ENCODE peak calls at places on chromosome 6, in eight cellular contexts. One of them, this sample, is unnamed.
A peak's percentile ranks its signal among the peaks of the same experiment; 100 is the strongest.

GRCh38 chr6:31908791-31909190 is 6.9 kb upstream of the ZBTB12 start:
- DNase-seq in PC-9: no peak
- DNase-seq in left ventricle myocardium inferior: no peak
- DNase-seq in dorsolateral prefrontal cortex: no peak
- DNase-seq in body of pancreas: no peak
- DNase-seq in foreskin fibroblast: peak; percentile 25
- DNase-seq in fibroblast of pulmonary artery: peak; percentile 50
- DNase-seq in astrocyte of the spinal cord: peak; percentile 54
- DNase-seq in this sample: no peak

GRCh38 chr6:136437246-136437645 is 113.0 kb downstream of the MAP7 start:
- DNase-seq in PC-9: no peak
- DNase-seq in left ventricle myocardium inferior: no peak
- DNase-seq in dorsolateral prefrontal cortex: no peak
- DNase-seq in body of pancreas: no peak
- DNase-seq in foreskin fibroblast: no peak
- DNase-seq in fibroblast of pulmonary artery: no peak
- DNase-seq in astrocyte of the spinal cord: no peak
- DNase-seq in this sample: no peak

GRCh38 chr6:129489215-129489765 is 220.7 kb downstream of the ARHGAP18 start:
- DNase-seq in PC-9: no peak
- DNase-seq in left ventricle myocardium inferior: no peak
- DNase-seq in dorsolateral prefrontal cortex: no peak
- DNase-seq in body of pancreas: no peak
- DNase-seq in foreskin fibroblast: no peak
- DNase-seq in fibroblast of pulmonary artery: no peak
- DNase-seq in astrocyte of the spinal cord: no peak
- DNase-seq in this sample: no peak

GRCh38 chr6:82298012-82298411 is 50.5 kb upstream of the IBTK start:
- DNase-seq in PC-9: peak; percentile 25
- DNase-seq in left ventricle myocardium inferior: no peak
- DNase-seq in dorsolateral prefrontal cortex: no peak
- DNase-seq in body of pancreas: no peak
- DNase-seq in foreskin fibroblast: peak; percentile 42
- DNase-seq in fibroblast of pulmonary artery: peak; percentile 6
- DNase-seq in astrocyte of the spinal cord: peak; percentile 39
- DNase-seq in this sample: no peak

GRCh38 chr6:49636368-49637332 is at the start of gene RHAG:
- DNase-seq in PC-9: no peak
- DNase-seq in left ventricle myocardium inferior: no peak
- DNase-seq in dorsolateral prefrontal cortex: no peak
- DNase-seq in body of pancreas: no peak
- DNase-seq in foreskin fibroblast: no peak
- DNase-seq in fibroblast of pulmonary artery: no peak
- DNase-seq in astrocyte of the spinal cord: no peak
- DNase-seq in this sample: no peak

GRCh38 chr6:8193541-8193940 is 91.2 kb upstream of the EEF1E1 start:
- DNase-seq in PC-9: no peak
- DNase-seq in left ventricle myocardium inferior: no peak
- DNase-seq in dorsolateral prefrontal cortex: no peak
- DNase-seq in body of pancreas: no peak
- DNase-seq in foreskin fibroblast: no peak
- DNase-seq in fibroblast of pulmonary artery: no peak
- DNase-seq in astrocyte of the spinal cord: no peak
- DNase-seq in this sample: no peak

GRCh38 chr6:147055821-147056392 is 148.3 kb upstream of the STXBP5 start:
- DNase-seq in PC-9: no peak
- DNase-seq in left ventricle myocardium inferior: no peak
- DNase-seq in dorsolateral prefrontal cortex: no peak
- DNase-seq in body of pancreas: peak; percentile 16
- DNase-seq in foreskin fibroblast: no peak
- DNase-seq in fibroblast of pulmonary artery: no peak
- DNase-seq in astrocyte of the spinal cord: no peak
- DNase-seq in this sample: no peak

GRCh38 chr6:89311853-89312531 is 3.1 kb downstream of the GABRR2 start:
- DNase-seq in PC-9: peak; percentile 31
- DNase-seq in left ventricle myocardium inferior: peak; percentile 54
- DNase-seq in dorsolateral prefrontal cortex: peak; percentile 66
- DNase-seq in body of pancreas: peak; percentile 57
- DNase-seq in foreskin fibroblast: peak; percentile 83
- DNase-seq in fibroblast of pulmonary artery: peak; percentile 90
- DNase-seq in astrocyte of the spinal cord: peak; percentile 81
- DNase-seq in this sample: no peak

GRCh38 chr6:31691564-31692108 is 10.8 kb upstream of the LY6G5C start:
- DNase-seq in PC-9: no peak
- DNase-seq in left ventricle myocardium inferior: no peak
- DNase-seq in dorsolateral prefrontal cortex: no peak
- DNase-seq in body of pancreas: no peak
- DNase-seq in foreskin fibroblast: no peak
- DNase-seq in fibroblast of pulmonary artery: no peak
- DNase-seq in astrocyte of the spinal cord: no peak
- DNase-seq in this sample: no peak

GRCh38 chr6:104218132-104218531 is 641.6 kb downstream of the HACE1 start:
- DNase-seq in PC-9: no peak
- DNase-seq in left ventricle myocardium inferior: no peak
- DNase-seq in dorsolateral prefrontal cortex: no peak
- DNase-seq in body of pancreas: no peak
- DNase-seq in foreskin fibroblast: no peak
- DNase-seq in fibroblast of pulmonary artery: peak; percentile 39
- DNase-seq in astrocyte of the spinal cord: peak; percentile 19
- DNase-seq in this sample: no peak

GRCh38 chr6:56382416-56382940 is 135.1 kb upstream of the COL21A1 start:
- DNase-seq in PC-9: no peak
- DNase-seq in left ventricle myocardium inferior: no peak
- DNase-seq in dorsolateral prefrontal cortex: no peak
- DNase-seq in body of pancreas: no peak
- DNase-seq in foreskin fibroblast: peak; percentile 12
- DNase-seq in fibroblast of pulmonary artery: no peak
- DNase-seq in astrocyte of the spinal cord: no peak
- DNase-seq in this sample: no peak

GRCh38 chr6:156992396-156992795 is 215.2 kb downstream of the ARID1B start:
- DNase-seq in PC-9: no peak
- DNase-seq in left ventricle myocardium inferior: peak; percentile 34
- DNase-seq in dorsolateral prefrontal cortex: no peak
- DNase-seq in body of pancreas: no peak
- DNase-seq in foreskin fibroblast: no peak
- DNase-seq in fibroblast of pulmonary artery: no peak
- DNase-seq in astrocyte of the spinal cord: no peak
- DNase-seq in this sample: no peak

DNA sequence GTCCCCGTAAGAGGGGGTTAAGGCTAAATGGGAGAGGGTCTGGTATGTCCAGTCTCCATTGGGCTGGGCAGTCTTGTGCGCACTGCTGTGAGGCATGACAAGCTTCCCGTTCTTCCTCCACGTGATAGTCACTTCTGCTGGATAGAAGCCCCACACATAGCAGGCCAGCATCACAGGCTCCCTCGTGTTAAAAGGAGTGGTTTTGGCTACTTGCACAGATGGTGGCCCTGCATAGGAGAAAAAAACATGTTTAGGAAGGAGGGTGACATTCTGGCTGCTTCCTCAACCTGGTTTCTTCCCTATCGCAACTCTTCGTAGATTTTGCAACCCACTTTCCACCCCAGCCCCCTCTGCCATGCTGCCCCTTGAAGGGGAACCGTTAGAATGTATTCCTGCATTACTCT is 3.6 kb downstream of the HLA-DMB start:
- DNase-seq in PC-9: no peak
- DNase-seq in left ventricle myocardium inferior: no peak
- DNase-seq in dorsolateral prefrontal cortex: no peak
- DNase-seq in body of pancreas: peak; percentile 67
- DNase-seq in foreskin fibroblast: no peak
- DNase-seq in fibroblast of pulmonary artery: no peak
- DNase-seq in astrocyte of the spinal cord: no peak
- DNase-seq in this sample: no peak
- H3K4me3 ChIP-seq in PC-9: no peak overlapping the region
- H3K4me3 ChIP-seq in left ventricle myocardium inferior: no peak overlapping the region
- H3K4me3 ChIP-seq in dorsolateral prefrontal cortex: no peak overlapping the region
- H3K4me3 ChIP-seq in body of pancreas: no peak overlapping the region
- H3K4me3 ChIP-seq in foreskin fibroblast: no peak overlapping the region
- H3K4me3 ChIP-seq in fibroblast of pulmonary artery: no peak overlapping the region
- H3K4me3 ChIP-seq in astrocyte of the spinal cord: no peak overlapping the region
- H3K4me3 ChIP-seq in this sample: no peak overlapping the region

DNA sequence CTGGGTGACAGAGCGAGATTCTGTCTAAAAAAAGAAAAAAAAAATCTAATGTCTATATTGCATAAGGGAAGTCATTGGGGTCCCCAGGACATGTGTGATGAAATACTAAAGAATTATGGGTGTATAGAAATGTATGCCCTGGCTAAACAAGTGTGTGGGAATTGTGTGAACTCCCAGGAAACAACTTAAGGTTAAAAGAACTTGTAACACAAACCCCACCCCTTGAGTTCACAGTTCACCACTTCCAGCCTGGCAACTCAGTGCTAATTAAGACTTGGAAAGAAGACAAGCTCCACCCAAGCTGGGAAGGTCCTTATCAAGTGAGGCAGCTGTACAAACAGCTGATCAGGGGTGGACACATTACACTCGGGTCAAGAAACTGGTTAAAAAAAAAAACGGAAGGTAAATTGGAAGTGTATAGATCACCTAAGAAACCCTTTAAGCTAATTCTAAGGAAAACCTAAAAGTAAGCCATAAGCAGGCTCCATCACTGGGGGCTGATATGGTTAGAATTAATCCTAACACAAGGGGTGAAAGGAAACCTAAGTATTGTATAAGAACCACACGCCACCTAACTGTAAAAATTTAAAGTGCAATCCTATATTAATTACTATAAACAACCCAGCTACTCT is 25.2 kb downstream of the HLA-A start:
- DNase-seq in PC-9: peak; percentile 36
- DNase-seq in left ventricle myocardium inferior: no peak
- DNase-seq in dorsolateral prefrontal cortex: no peak
- DNase-seq in body of pancreas: peak; percentile 85
- DNase-seq in foreskin fibroblast: no peak
- DNase-seq in fibroblast of pulmonary artery: no peak
- DNase-seq in astrocyte of the spinal cord: peak; percentile 13
- DNase-seq in this sample: no peak
- TF ChIP-seq CTCF in PC-9: no peak
- TF ChIP-seq CTCF in left ventricle myocardium inferior: peak; percentile 37
- TF ChIP-seq CTCF in dorsolateral prefrontal cortex: no peak
- TF ChIP-seq CTCF in body of pancreas: peak; percentile 33
- TF ChIP-seq CTCF in foreskin fibroblast: no peak
- TF ChIP-seq CTCF in fibroblast of pulmonary artery: peak; percentile 21
- TF ChIP-seq CTCF in astrocyte of the spinal cord: no peak
- TF ChIP-seq CTCF in this sample: peak; percentile 9

GRCh38 chr6:122712093-122712863 is 67.2 kb upstream of the FABP7 start:
- DNase-seq in PC-9: no peak
- DNase-seq in left ventricle myocardium inferior: no peak
- DNase-seq in dorsolateral prefrontal cortex: no peak
- DNase-seq in body of pancreas: no peak
- DNase-seq in foreskin fibroblast: peak; percentile 24
- DNase-seq in fibroblast of pulmonary artery: peak; percentile 12
- DNase-seq in astrocyte of the spinal cord: peak; percentile 82
- DNase-seq in this sample: no peak
- H3K4me3 ChIP-seq in PC-9: no peak overlapping the region
- H3K4me3 ChIP-seq in left ventricle myocardium inferior: no peak overlapping the region
- H3K4me3 ChIP-seq in dorsolateral prefrontal cortex: no peak overlapping the region
- H3K4me3 ChIP-seq in body of pancreas: no peak overlapping the region
- H3K4me3 ChIP-seq in foreskin fibroblast: no peak overlapping the region
- H3K4me3 ChIP-seq in fibroblast of pulmonary artery: no peak overlapping the region
- H3K4me3 ChIP-seq in astrocyte of the spinal cord: no peak overlapping the region
- H3K4me3 ChIP-seq in this sample: no peak overlapping the region

GRCh38 chr6:99425647-99426453 is 742 bp upstream of the PNISR start:
- DNase-seq in PC-9: peak; percentile 70
- DNase-seq in left ventricle myocardium inferior: peak; percentile 84
- DNase-seq in dorsolateral prefrontal cortex: peak; percentile 85
- DNase-seq in body of pancreas: peak; percentile 92
- DNase-seq in foreskin fibroblast: peak; percentile 95
- DNase-seq in fibroblast of pulmonary artery: peak; percentile 82
- DNase-seq in astrocyte of the spinal cord: peak; percentile 92
- DNase-seq in this sample: peak; percentile 65
- TF ChIP-seq CTCF in PC-9: peak; percentile 66
- TF ChIP-seq CTCF in left ventricle myocardium inferior: peak; percentile 51
- TF ChIP-seq CTCF in dorsolateral prefrontal cortex: peak; percentile 57
- TF ChIP-seq CTCF in body of pancreas: peak; percentile 48
- TF ChIP-seq CTCF in foreskin fibroblast: peak; percentile 27
- TF ChIP-seq CTCF in fibroblast of pulmonary artery: peak; percentile 39
- TF ChIP-seq CTCF in astrocyte of the spinal cord: peak; percentile 58
- TF ChIP-seq CTCF in this sample: peak; percentile 60

GRCh38 chr6:167850792-167851191 is 24.1 kb downstream of the AFDN start:
- DNase-seq in PC-9: no peak
- DNase-seq in left ventricle myocardium inferior: no peak
- DNase-seq in dorsolateral prefrontal cortex: no peak
- DNase-seq in body of pancreas: no peak
- DNase-seq in foreskin fibroblast: no peak
- DNase-seq in fibroblast of pulmonary artery: no peak
- DNase-seq in astrocyte of the spinal cord: no peak
- DNase-seq in this sample: no peak

GRCh38 chr6:167851349-167851952 is 24.7 kb downstream of the AFDN start:
- DNase-seq in PC-9: no peak
- DNase-seq in left ventricle myocardium inferior: no peak
- DNase-seq in dorsolateral prefrontal cortex: no peak
- DNase-seq in body of pancreas: no peak
- DNase-seq in foreskin fibroblast: no peak
- DNase-seq in fibroblast of pulmonary artery: no peak
- DNase-seq in astrocyte of the spinal cord: no peak
- DNase-seq in this sample: no peak

GRCh38 chr6:167847936-167848335 is 21.2 kb downstream of the AFDN start:
- DNase-seq in PC-9: no peak
- DNase-seq in left ventricle myocardium inferior: no peak
- DNase-seq in dorsolateral prefrontal cortex: no peak
- DNase-seq in body of pancreas: no peak
- DNase-seq in foreskin fibroblast: no peak
- DNase-seq in fibroblast of pulmonary artery: no peak
- DNase-seq in astrocyte of the spinal cord: no peak
- DNase-seq in this sample: no peak

GRCh38 chr6:167848783-167849182 is 22.1 kb downstream of the AFDN start:
- DNase-seq in PC-9: no peak
- DNase-seq in left ventricle myocardium inferior: no peak
- DNase-seq in dorsolateral prefrontal cortex: no peak
- DNase-seq in body of pancreas: no peak
- DNase-seq in foreskin fibroblast: no peak
- DNase-seq in fibroblast of pulmonary artery: no peak
- DNase-seq in astrocyte of the spinal cord: no peak
- DNase-seq in this sample: no peak

DNA sequence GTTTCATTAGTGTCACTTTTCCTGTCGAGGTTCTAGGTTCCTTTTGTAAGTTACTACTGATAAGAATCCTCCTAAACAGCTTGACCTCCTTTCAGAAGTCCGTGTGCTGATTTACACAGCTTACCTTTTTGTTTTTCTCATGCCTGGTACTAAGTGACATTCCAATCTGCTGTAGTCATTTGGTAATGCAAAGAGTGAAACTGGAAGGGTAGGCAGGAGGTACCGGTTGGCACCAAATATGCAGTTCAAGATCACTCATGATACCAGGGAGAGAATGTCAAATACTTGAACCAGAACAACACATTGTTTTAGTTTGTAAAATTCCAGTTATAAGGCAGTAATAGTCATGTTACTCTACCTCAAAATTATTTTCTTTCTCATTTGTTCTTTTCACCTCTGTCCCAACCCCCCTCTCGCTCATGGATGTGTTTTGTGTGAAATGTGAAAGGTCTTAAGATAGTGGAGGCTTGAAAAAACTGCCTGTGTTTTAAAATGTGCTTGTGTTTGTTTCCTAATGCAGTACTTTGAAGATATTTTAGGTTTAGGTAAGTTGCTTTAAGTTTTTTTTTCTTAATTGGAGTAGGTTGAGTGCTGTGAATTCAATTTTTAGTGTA is 23.2 kb downstream of the AFDN start:
- DNase-seq in PC-9: peak; percentile 37
- DNase-seq in left ventricle myocardium inferior: no peak
- DNase-seq in dorsolateral prefrontal cortex: no peak
- DNase-seq in body of pancreas: peak; percentile 68
- DNase-seq in foreskin fibroblast: peak; percentile 26
- DNase-seq in fibroblast of pulmonary artery: peak; percentile 53
- DNase-seq in astrocyte of the spinal cord: no peak
- DNase-seq in this sample: no peak
- H3K4me3 ChIP-seq in PC-9: peak overlapping the region; percentile 15
- H3K4me3 ChIP-seq in left ventricle myocardium inferior: no peak overlapping the region
- H3K4me3 ChIP-seq in dorsolateral prefrontal cortex: no peak overlapping the region
- H3K4me3 ChIP-seq in body of pancreas: no peak overlapping the region
- H3K4me3 ChIP-seq in foreskin fibroblast: no peak overlapping the region
- H3K4me3 ChIP-seq in fibroblast of pulmonary artery: no peak overlapping the region
- H3K4me3 ChIP-seq in astrocyte of the spinal cord: no peak overlapping the region
- H3K4me3 ChIP-seq in this sample: no peak overlapping the region

This sample was measured in GM12864.